ENCODE peak calls at places on chromosomes 12 and 14, in seven cellular contexts. H, O, Z, D, F, N and K are unnamed samples.
A peak's percentile ranks its signal among the peaks of the same experiment; 100 is the strongest.

GRCh38 chr14:101397206-101397605 is 164.1 kb upstream of the DIO3 start:
- DNase-seq in H (no peak), O (no peak), Z (no peak), D (no peak), F (no peak), N (no peak), K (no peak)

GRCh38 chr14:42374332-42374731 is 767.7 kb downstream of the LRFN5 start:
- DNase-seq in H (no peak), O (no peak), Z (no peak), D (no peak), F (no peak), N (no peak), K (no peak)

GRCh38 chr12:41339784-41340183 is 151.7 kb downstream of the PDZRN4 start:
- DNase-seq in H (no peak), O (no peak), Z (no peak), D (no peak), F (no peak), N (no peak), K (no peak)

GRCh38 chr14:89826581-89826980 is 127.9 kb downstream of the EFCAB11 start:
- DNase-seq in H (no peak), O (no peak), Z (no peak), D (no peak), F (no peak), N (no peak), K (no peak)

GRCh38 chr12:6279631-6280030 is 30.9 kb upstream of the PLEKHG6 start:
- DNase-seq in H (no peak), O (no peak), Z (no peak), D (no peak), F (no peak), N (no peak), K (peak; percentile 8)

GRCh38 chr14:86654558-86655184 is 1124.7 kb downstream of the FLRT2 start:
- DNase-seq in H (no peak), O (peak; percentile 48), Z (peak; percentile 14), D (no peak), F (peak; percentile 40), N (no peak), K (peak; percentile 12)

GRCh38 chr14:87457727-87458126 is 535.3 kb downstream of the GALC start:
- DNase-seq in H (no peak), O (no peak), Z (no peak), D (no peak), F (no peak), N (no peak), K (peak; percentile 22)

GRCh38 chr14:35814371-35815005 is 5.4 kb upstream of the RALGAPA1 start:
- DNase-seq in H (no peak), O (peak; percentile 91), Z (peak; percentile 85), D (no peak), F (peak; percentile 88), N (peak; percentile 84), K (peak; percentile 34)

GRCh38 chr12:121849660-121850059 is 9.0 kb downstream of the HPD start:
- DNase-seq in H (no peak), O (no peak), Z (no peak), D (no peak), F (no peak), N (no peak), K (no peak)

GRCh38 chr12:117583092-117583491 is 221.7 kb upstream of the NOS1 start:
- DNase-seq in H (no peak), O (no peak), Z (no peak), D (no peak), F (no peak), N (no peak), K (no peak)

GRCh38 chr12:109961612-109962011 is 34.6 kb downstream of the GIT2 start:
- DNase-seq in H (no peak), O (no peak), Z (no peak), D (no peak), F (no peak), N (no peak), K (no peak)

GRCh38 chr12:113479193-113479577 is 7.5 kb upstream of the LHX5 start:
- DNase-seq in H (no peak), O (no peak), Z (no peak), D (no peak), F (no peak), N (no peak), K (no peak)

GRCh38 chr14:31207287-31207745 is 277 bp downstream of the HECTD1 start:
- DNase-seq in H (no peak), O (no peak), Z (no peak), D (no peak), F (no peak), N (no peak), K (no peak)